ENCODE peak calls at places on chromosomes 5 and 9, in four cellular contexts. Z is fibroblast of mammary gland, E is left ventricle myocardium inferior, L is cardiac fibroblast. Q is an unnamed sample.

GRCh38 chr9:97710356-97711222 is 13.4 kb upstream of the XPA start:
- DNase-seq in E (no peak), L (peak), Z (peak), Q (peak)

GRCh38 chr5:135576075-135576599 is 2.7 kb downstream of the CXCL14 start:
- DNase-seq in L (peak), E (no peak), Z (peak), Q (peak)

GRCh38 chr5:140018096-140018481 is 25.0 kb downstream of the NRG2 start:
- DNase-seq in Z (no peak), L (no peak), E (no peak), Q (no peak)

GRCh38 chr5:159089675-159090074 is 10.0 kb downstream of the EBF1 start:
- DNase-seq in E (no peak), L (no peak), Z (no peak), Q (no peak)

GRCh38 chr5:124746916-124747769 is 704 bp upstream of the ZNF608 start:
- DNase-seq in E (peak), L (peak), Z (peak), Q (peak)

GRCh38 chr5:74124826-74125225 is 498.8 kb downstream of the ARHGEF28 start:
- DNase-seq in E (no peak), Z (no peak), L (no peak), Q (no peak)

GRCh38 chr9:111925017-111925770 is 28.6 kb downstream of the UGCG start:
- DNase-seq in L (no peak), E (no peak), Z (no peak), Q (no peak)

GRCh38 chr9:30913331-30913730 is 1471.1 kb upstream of the ACO1 start:
- DNase-seq in L (no peak), Z (no peak), E (no peak), Q (no peak)

GRCh38 chr9:503881-504852 is 289.5 kb downstream of the DOCK8 start:
- DNase-seq in E (peak), L (peak), Z (peak), Q (peak)

GRCh38 chr5:148559461-148559860 is 94.9 kb downstream of the HTR4 start:
- DNase-seq in L (no peak), Z (no peak), E (no peak), Q (no peak)

GRCh38 chr5:151670953-151671636 is 15.6 kb downstream of the SPARC start:
- DNase-seq in E (no peak), Z (peak), L (peak), Q (peak)

GRCh38 chr9:126916909-126917308 is 2.3 kb downstream of the RALGPS1 start:
- DNase-seq in L (no peak), E (no peak), Z (no peak), Q (no peak)
- TF ChIP-seq CTCF in L (no peak), E (no peak), Z (peak), Q (peak)

GRCh38 chr9:33750839-33751339 is 44.5 kb upstream of the PRSS3 start:
- DNase-seq in L (no peak), Z (no peak), E (no peak), Q (no peak)

GRCh38 chr9:33751536-33752129 is 43.7 kb upstream of the PRSS3 start:
- DNase-seq in E (no peak), Z (no peak), L (no peak), Q (no peak)

GRCh38 chr9:33748633-33749304 is 46.6 kb upstream of the PRSS3 start:
- DNase-seq in E (no peak), L (no peak), Z (no peak), Q (no peak)

GRCh38 chr9:33752130-33752637 is 43.2 kb upstream of the PRSS3 start:
- DNase-seq in E (no peak), L (no peak), Z (no peak), Q (no peak)

GRCh38 chr9:33750307-33750838 is 45.0 kb upstream of the PRSS3 start:
- DNase-seq in L (no peak), Z (peak), E (no peak), Q (peak)
- H3K4me3 ChIP-seq in L (peak), Z (peak), E (peak), Q (peak)

DNA sequence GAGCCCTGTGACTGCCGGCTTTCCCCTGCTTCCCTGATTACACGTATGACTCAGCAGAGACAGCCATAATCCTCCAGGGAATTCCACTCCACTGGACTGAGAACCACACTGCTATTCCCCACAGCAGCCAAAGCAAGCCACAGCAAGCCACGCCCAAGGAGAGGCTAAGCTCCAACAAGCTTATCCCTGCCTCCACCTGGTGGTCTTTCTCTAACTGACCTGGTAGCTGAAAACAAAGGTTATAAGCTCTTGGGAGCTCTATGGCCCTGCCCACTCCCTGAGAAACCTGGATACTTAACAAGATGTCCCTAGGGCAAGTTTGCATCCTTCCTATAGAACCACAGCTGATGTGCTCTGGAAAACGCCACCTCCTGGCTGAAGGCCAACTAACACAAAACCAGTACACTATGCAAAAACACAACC is 613.7 kb upstream of the CDH18 start:
- DNase-seq in Z (peak), L (peak), E (no peak), Q (peak)
- TF ChIP-seq CTCF in Z (no peak), L (no peak), E (no peak), Q (peak)

GRCh38 chr9:130847306-130848217 is 12.5 kb downstream of the ABL1 start:
- DNase-seq in L (peak), Z (peak), E (peak), Q (peak)
- H3K4me3 ChIP-seq in L (no peak), Z (no peak), E (peak), Q (no peak)

GRCh38 chr5:17838506-17838905 is 204.2 kb downstream of the TAF11L14 start:
- DNase-seq in Z (no peak), E (no peak), L (no peak), Q (no peak)
- TF ChIP-seq CTCF in Z (no peak), E (no peak), L (no peak), Q (no peak)